ENCODE peak calls at places on chromosomes 3 and 15, in five cellular contexts. M, O, N, F and T are unnamed samples.

GRCh38 chr3:16060945-16061344 is 113.5 kb upstream of the GALNT15 start:
- DNase-seq in M (peak; percentile 85), O (no peak), N (peak; percentile 91), F (no peak), T (peak; percentile 78)

GRCh38 chr15:71801935-71802655 is 8.3 kb upstream of the NR2E3 start:
- DNase-seq in M (no peak), O (no peak), N (no peak), F (no peak), T (no peak)

GRCh38 chr3:113223831-113224240 is 12.5 kb downstream of the BOC start:
- DNase-seq in M (no peak), O (no peak), N (no peak), F (peak; percentile 22), T (no peak)

GRCh38 chr15:78174398-78174797 is 25.2 kb downstream of the IDH3A start:
- DNase-seq in M (no peak), O (no peak), N (no peak), F (peak; percentile 49), T (no peak)

GRCh38 chr3:113523241-113523640 is 8.3 kb upstream of the SPICE1 start:
- DNase-seq in M (no peak), O (no peak), N (no peak), F (no peak), T (no peak)

GRCh38 chr3:13528217-13528801 is 20.6 kb upstream of the FBLN2 start:
- DNase-seq in M (no peak), O (peak; percentile 42), N (peak; percentile 70), F (no peak), T (no peak)

GRCh38 chr3:123807820-123808219 is 76.3 kb downstream of the MYLK start:
- DNase-seq in M (peak; percentile 59), O (no peak), N (peak; percentile 66), F (peak; percentile 64), T (no peak)

GRCh38 chr3:28138047-28138446 is 103.4 kb upstream of the CMC1 start:
- DNase-seq in M (no peak), O (no peak), N (no peak), F (no peak), T (no peak)

GRCh38 chr3:141753399-141753798 is 9.8 kb upstream of the GRK7 start:
- DNase-seq in M (no peak), O (no peak), N (no peak), F (no peak), T (no peak)

GRCh38 chr3:171134170-171134569 is 107.7 kb upstream of the SLC2A2 start:
- DNase-seq in M (no peak), O (no peak), N (no peak), F (no peak), T (no peak)

GRCh38 chr3:101311676-101312075 is 8.7 kb downstream of the IMPG2 start:
- DNase-seq in M (no peak), O (no peak), N (no peak), F (no peak), T (no peak)

GRCh38 chr15:51180534-51180933 is 85.8 kb upstream of the TNFAIP8L3 start:
- DNase-seq in M (no peak), O (no peak), N (no peak), F (no peak), T (no peak)

GRCh38 chr15:32851619-32852416 is 134.0 kb downstream of the GREM1 start:
- DNase-seq in M (no peak), O (no peak), N (peak; percentile 93), F (no peak), T (no peak)

GRCh38 chr3:179688847-179689246 is 36.0 kb downstream of the USP13 start:
- DNase-seq in M (no peak), O (no peak), N (no peak), F (no peak), T (no peak)

GRCh38 chr15:70867911-70868467 is 14.0 kb upstream of the LARP6 start:
- DNase-seq in M (peak; percentile 60), O (no peak), N (peak; percentile 94), F (no peak), T (no peak)

GRCh38 chr3:23198801-23199200 is 4.3 kb upstream of the UBE2E2 start:
- DNase-seq in M (no peak), O (no peak), N (no peak), F (no peak), T (no peak)

GRCh38 chr3:59412506-59412905 is 362.7 kb upstream of the CFAP20DC start:
- DNase-seq in M (no peak), O (no peak), N (no peak), F (no peak), T (no peak)

GRCh38 chr15:45165536-45165935 is 22.2 kb downstream of the SHF start:
- DNase-seq in M (no peak), O (no peak), N (no peak), F (no peak), T (no peak)

GRCh38 chr3:44297255-44297654 is 41.3 kb upstream of the TCAIM start:
- DNase-seq in M (no peak), O (no peak), N (no peak), F (no peak), T (no peak)

DNA sequence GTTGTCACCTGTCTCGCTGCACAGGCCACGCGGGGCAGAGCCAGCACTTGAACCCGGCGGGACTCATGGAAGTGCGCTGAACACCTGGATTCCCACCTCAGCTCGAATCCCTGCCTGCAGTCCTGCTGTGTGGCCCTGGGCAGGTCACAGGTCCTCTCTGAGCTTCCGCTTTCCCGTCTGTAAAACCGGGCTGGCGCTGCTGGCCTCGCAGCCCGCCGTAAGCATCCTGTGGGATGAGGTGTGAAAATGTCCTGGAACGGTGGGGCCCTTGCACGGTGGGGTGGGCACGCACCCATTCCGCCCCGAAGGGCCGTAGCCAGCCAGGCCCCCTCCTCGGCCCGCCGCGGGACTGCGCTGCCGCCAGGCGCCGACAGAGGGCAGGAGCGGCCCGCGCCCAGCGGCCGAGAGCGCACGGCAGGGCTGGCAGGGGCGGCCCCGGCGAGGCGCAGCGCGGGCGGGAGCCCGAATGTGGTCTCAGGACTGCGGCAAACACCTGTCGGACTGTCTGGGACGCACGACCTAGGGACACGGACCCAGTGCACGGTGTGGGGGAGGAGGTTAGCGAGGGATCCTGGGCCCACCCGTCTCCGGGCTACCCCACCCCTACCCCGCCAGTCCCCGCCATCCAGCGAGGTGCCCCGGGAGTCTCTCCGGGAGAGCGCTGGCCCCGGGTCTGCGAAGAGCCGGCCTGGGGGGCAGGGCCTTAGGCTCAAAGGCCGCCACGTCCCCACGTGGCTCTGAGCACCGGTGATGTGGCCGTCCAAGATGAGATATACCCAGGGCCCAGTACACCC is 40.4 kb downstream of the DNAJB8 start:
- DNase-seq in M (peak; percentile 33), O (peak; percentile 40), N (peak; percentile 37), F (peak; percentile 28), T (no peak)
- H3K27ac ChIP-seq in M (no peak overlapping the region), O (no peak overlapping the region), N (no peak overlapping the region), F (no peak overlapping the region), T (no peak overlapping the region)

DNA sequence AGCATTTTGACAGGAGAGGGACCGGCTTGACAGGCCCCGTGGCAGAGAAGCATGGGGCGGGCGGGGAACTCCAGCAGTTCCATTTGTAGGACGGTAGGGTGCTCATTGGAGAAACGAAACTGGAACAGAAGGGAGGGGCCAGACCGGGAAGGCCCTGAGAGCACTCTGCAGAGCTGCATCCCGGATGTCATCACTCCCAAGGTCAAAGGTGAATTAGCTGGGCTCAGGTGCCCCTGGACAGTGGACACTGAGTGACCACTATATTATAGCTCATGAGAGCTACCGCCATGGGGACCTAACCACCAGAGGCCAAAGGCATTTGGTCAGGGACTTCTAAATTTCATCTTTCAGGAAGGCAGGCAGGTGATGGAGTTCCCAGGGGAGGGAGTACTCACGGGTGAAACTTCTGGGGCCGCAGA is 7.3 kb downstream of the CSRNP1 start:
- DNase-seq in M (no peak), O (no peak), N (no peak), F (peak; percentile 79), T (no peak)
- H3K4me1 ChIP-seq in M (peaks cover 45% of the 10 kb centered on the region), O (peaks cover 92% of the 10 kb centered on the region), N (peaks cover 48% of the 10 kb centered on the region), F (peaks cover 81% of the 10 kb centered on the region), T (no peaks in the 10 kb centered on the region)

GRCh38 chr15:99677540-99678134 is 55.6 kb downstream of the LYSMD4 start:
- DNase-seq in M (no peak), O (no peak), N (no peak), F (no peak), T (no peak)
- TF ChIP-seq CTCF in M (no peak), O (no peak), N (no peak), F (no peak), T (no peak)

GRCh38 chr3:197466586-197467399 is 89.0 kb downstream of the BDH1 start:
- DNase-seq in M (no peak), O (no peak), N (peak; percentile 58), F (no peak), T (no peak)
- H3K27ac ChIP-seq in M (no peak overlapping the region), O (no peak overlapping the region), N (peak overlapping the region; percentile 37), F (peak overlapping the region; percentile 5), T (no peak overlapping the region)

GRCh38 chr3:133479401-133479800 is 79.5 kb downstream of the BFSP2 start:
- DNase-seq in M (no peak), O (no peak), N (no peak), F (no peak), T (no peak)

GRCh38 chr3:133478624-133479023 is 78.8 kb downstream of the BFSP2 start:
- DNase-seq in M (no peak), O (no peak), N (no peak), F (no peak), T (no peak)

GRCh38 chr3:133477497-133477896 is 77.6 kb downstream of the BFSP2 start:
- DNase-seq in M (no peak), O (no peak), N (no peak), F (no peak), T (no peak)

GRCh38 chr3:133476971-133477375 is 77.1 kb downstream of the BFSP2 start:
- DNase-seq in M (no peak), O (no peak), N (no peak), F (no peak), T (no peak)

GRCh38 chr3:133479895-133480669 is 80.2 kb downstream of the BFSP2 start:
- DNase-seq in M (no peak), O (no peak), N (no peak), F (no peak), T (no peak)
- H3K4me1 ChIP-seq in M (no peaks in the 10 kb centered on the region), O (peaks cover 4% of the 10 kb centered on the region), N (no peaks in the 10 kb centered on the region), F (peaks cover 13% of the 10 kb centered on the region), T (no peaks in the 10 kb centered on the region)

GRCh38 chr15:99982662-99983061 is 249.4 kb upstream of the LYSMD4 start:
- DNase-seq in M (no peak), O (no peak), N (no peak), F (no peak), T (no peak)

GRCh38 chr15:99980791-99981190 is 247.6 kb upstream of the LYSMD4 start:
- DNase-seq in M (peak; percentile 52), O (no peak), N (no peak), F (no peak), T (no peak)

GRCh38 chr15:99979371-99979770 is 246.1 kb upstream of the LYSMD4 start:
- DNase-seq in M (no peak), O (no peak), N (no peak), F (no peak), T (no peak)

GRCh38 chr15:99981839-99982658 is 248.8 kb upstream of the LYSMD4 start:
- DNase-seq in M (no peak), O (no peak), N (no peak), F (no peak), T (no peak)

DNA sequence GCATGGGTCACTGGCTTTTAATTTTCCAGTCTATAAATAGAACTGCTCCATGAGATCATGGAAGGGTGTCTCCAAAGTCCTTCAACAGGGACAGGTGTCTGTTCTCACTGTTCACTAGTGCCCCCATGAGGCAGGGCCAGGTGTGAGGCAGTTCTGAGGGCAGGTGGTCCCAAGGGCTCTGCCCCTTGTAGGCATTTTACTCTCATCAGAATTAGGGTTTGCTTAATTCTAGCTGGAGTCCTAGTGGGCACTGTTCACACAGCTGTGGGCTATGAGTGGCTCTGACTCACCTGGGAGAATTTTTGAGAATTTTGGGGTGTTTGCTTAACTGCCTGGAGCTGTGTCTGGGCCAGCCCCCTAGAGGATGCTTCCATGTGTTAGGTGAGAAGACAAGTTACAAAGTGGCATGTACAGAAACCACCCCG is 248.0 kb upstream of the LYSMD4 start:
- DNase-seq in M (no peak), O (no peak), N (no peak), F (no peak), T (no peak)
- TF ChIP-seq CTCF in M (no peak), O (peak; percentile 25), N (peak; percentile 8), F (no peak), T (peak; percentile 32)